ENCODE peak calls at places on chromosomes 11 and 22, in four cellular contexts. V, H, C and A are unnamed samples.

GRCh38 chr11:112320668-112321067 is 60.0 kb upstream of the PLET1 start:
- DNase-seq in V (peak; percentile 88), H (peak; percentile 80), C (peak; percentile 74), A (peak; percentile 87)

GRCh38 chr11:45906965-45907591 is at the start of gene FREY1:
- DNase-seq in V (no peak), H (no peak), C (no peak), A (no peak)

GRCh38 chr11:75667831-75668507 is 869 bp downstream of the MAP6 start:
- DNase-seq in V (peak; percentile 45), H (peak; percentile 78), C (no peak), A (peak; percentile 86)

GRCh38 chr22:19664406-19664805 is 49.9 kb upstream of the SEPTIN5 start:
- DNase-seq in V (no peak), H (no peak), C (no peak), A (no peak)

GRCh38 chr11:92762175-92762574 is 207.3 kb upstream of the MTNR1B start:
- DNase-seq in V (no peak), H (no peak), C (no peak), A (no peak)

GRCh38 chr11:5791165-5791564 is at the start of gene OR52N1:
- DNase-seq in V (no peak), H (no peak), C (no peak), A (no peak)

GRCh38 chr11:72247584-72247983 is 3.6 kb upstream of the PHOX2A start:
- DNase-seq in V (no peak), H (no peak), C (no peak), A (no peak)

GRCh38 chr22:23263651-23264555 is 83.6 kb downstream of the BCR start:
- DNase-seq in V (no peak), H (no peak), C (no peak), A (no peak)

GRCh38 chr11:78940500-78941225 is 366.0 kb upstream of the NARS2 start:
- DNase-seq in V (no peak), H (no peak), C (no peak), A (no peak)

DNA sequence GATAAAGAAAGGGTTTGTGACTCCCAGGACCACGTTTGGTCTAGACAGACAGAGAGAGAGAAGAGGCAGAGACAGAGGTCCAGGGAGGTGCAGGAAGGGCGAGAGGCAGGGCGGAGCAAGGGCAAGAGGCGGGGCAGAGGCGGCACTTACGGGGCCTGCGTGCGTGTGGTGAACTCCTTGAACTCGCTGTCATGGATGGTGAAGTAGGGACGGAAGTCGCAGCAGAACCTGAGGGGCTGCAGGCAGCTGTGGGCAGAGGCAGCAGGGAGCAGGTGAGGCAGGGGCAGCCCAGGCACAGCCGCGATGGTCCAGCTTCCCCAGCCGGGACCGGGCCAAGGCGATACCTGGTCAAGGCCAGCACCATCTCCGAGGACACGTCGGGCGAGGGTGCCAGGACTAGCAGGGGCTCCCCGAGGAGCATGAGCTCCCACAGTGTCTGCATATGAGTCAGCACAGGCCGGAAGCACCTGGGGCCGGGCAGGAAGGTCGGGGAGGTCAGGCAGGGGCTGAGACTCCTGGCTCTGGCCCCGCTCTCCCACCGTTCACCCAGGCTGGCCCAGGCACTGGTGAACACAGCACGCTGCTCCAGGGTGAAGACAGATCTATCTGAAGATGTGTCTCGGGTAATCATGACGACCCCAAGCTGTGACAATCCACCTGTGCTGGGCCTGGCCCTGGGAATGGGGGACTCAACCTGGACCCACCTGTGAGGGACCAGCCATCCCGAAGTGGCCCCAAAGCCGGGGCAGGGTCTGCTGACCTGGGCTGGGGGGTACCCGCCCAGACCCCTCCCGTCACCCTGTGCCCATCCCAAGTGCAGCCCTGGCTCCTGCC is 7.2 kb upstream of the PLXNB2 start:
- DNase-seq in V (no peak), H (no peak), C (peak; percentile 58), A (peak; percentile 84)
- H3K4me3 ChIP-seq in V (no peak overlapping the region), H (no peak overlapping the region), C (no peak overlapping the region), A (no peak overlapping the region)

GRCh38 chr11:123187670-123188507 is 7.2 kb downstream of the CLMP start:
- DNase-seq in V (peak; percentile 71), H (peak; percentile 41), C (no peak), A (no peak)

GRCh38 chr11:123186291-123186690 is 8.8 kb downstream of the CLMP start:
- DNase-seq in V (no peak), H (no peak), C (no peak), A (no peak)

GRCh38 chr11:123187221-123187620 is 7.8 kb downstream of the CLMP start:
- DNase-seq in V (no peak), H (no peak), C (no peak), A (no peak)

GRCh38 chr11:123190504-123190903 is 4.5 kb downstream of the CLMP start:
- DNase-seq in V (no peak), H (no peak), C (no peak), A (no peak)

DNA sequence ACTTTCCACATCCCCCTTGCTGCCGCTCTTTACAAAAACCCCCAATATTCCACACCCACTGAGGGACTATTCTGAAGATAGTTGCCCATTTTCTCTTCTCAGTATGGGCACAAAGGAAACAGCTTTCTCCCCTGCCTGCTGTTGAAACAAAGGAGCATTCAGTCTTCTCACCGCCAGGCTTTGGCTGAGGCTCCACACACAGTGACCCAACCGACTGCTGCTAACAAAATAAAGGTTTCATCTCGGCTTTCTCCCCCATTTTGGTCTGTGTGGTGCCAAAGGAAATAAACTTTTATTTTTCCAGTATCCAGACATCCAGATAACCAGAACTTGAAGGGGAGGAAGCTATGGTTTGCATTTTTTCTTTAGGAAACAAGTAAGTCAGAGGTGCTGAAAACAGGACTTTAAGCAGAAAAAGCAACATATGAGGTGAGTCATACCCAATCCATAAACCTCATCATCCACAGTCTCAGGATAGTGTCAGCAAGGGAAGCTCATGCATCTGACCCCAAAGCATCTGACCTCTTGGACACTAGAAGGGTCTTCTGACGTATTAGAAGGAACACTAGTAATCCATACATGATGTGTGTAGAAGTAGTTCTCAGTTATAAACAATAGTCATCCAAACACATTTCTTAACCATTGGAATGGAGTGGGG is 6.4 kb downstream of the CLMP start:
- DNase-seq in V (peak; percentile 86), H (peak; percentile 63), C (no peak), A (peak; percentile 54)
- H3K4me1 ChIP-seq in V (peaks cover 38% of the 10 kb centered on the region), H (peaks cover 97% of the 10 kb centered on the region), C (no peaks in the 10 kb centered on the region), A (peaks cover 2% of the 10 kb centered on the region)

GRCh38 chr11:67545280-67545679 is 22.0 kb upstream of the CABP2 start:
- DNase-seq in V (no peak), H (no peak), C (peak; percentile 84), A (peak; percentile 81)
- H3K4me3 ChIP-seq in V (no peak overlapping the region), H (no peak overlapping the region), C (no peak overlapping the region), A (no peak overlapping the region)

GRCh38 chr11:134223066-134223465 is 701 bp downstream of the NCAPD3 start:
- DNase-seq in V (no peak), H (no peak), C (no peak), A (no peak)

GRCh38 chr11:134226806-134227325 is 2.4 kb downstream of the VPS26B start:
- DNase-seq in V (no peak), H (no peak), C (no peak), A (no peak)

GRCh38 chr11:134228625-134229024 is 4.2 kb downstream of the VPS26B start:
- DNase-seq in V (peak; percentile 53), H (peak; percentile 54), C (no peak), A (no peak)

GRCh38 chr11:134223836-134224709 is at the start of the genes NCAPD3 and VPS26B:
- DNase-seq in V (peak; percentile 93), H (peak; percentile 99), C (peak; percentile 97), A (peak; percentile 99)

DNA sequence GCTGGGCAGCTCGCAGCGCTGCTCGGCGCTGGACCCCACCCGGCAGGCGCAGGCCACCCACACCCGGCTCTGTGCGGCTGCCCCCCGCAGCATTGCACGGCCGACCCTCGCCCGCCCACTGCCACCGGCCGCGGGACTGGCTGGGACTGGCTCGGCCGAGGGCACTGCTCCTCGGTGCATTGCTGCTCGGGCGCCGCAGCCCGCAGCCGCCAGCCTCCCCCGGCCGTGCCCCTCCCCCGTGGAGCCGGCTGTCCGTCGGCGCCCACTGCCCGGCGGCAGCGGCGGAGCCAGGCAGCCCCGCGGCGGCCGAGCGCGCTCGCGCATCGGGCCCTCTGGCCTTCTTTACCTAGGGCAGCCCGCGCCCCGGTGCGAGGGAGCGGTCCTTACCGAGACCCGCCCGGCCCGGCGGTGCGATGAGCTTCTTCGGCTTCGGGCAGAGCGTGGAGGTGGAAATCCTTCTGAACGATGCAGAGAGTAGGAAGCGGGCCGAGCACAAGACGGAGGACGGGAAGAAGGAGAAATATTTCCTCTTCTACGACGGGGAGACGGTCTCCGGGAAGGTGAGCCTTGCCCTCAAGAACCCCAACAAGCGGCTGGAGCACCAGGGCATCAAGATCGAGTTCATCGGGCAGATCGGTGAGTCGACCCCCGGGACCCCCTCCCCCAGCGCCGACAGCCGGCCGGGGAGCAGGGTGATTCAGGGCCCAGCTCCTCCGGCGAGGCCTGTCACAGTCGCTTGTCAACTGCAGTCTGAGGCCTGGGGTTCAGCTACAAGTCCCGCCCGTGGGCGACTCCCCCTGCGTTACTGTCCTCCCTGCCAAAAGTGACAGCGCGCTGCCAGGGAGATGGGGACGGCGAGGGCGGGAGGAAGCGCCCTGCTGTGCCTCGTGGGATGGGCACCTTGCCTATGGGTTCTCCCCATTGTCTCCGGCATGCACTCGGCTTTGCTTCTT is 515 bp downstream of the VPS26B start:
- DNase-seq in V (peak; percentile 32), H (peak; percentile 68), C (peak; percentile 92), A (peak; percentile 91)
- H3K4me1 ChIP-seq in V (peaks cover 6% of the 10 kb centered on the region), H (peaks cover 30% of the 10 kb centered on the region), C (no peaks in the 10 kb centered on the region), A (peaks cover 12% of the 10 kb centered on the region)

GRCh38 chr22:49450521-49450920 is 377.2 kb downstream of the BRD1 start:
- DNase-seq in V (no peak), H (no peak), C (no peak), A (no peak)

GRCh38 chr22:49449377-49449776 is 378.3 kb downstream of the BRD1 start:
- DNase-seq in V (no peak), H (no peak), C (no peak), A (no peak)

GRCh38 chr22:49451070-49451840 is 376.4 kb downstream of the BRD1 start:
- DNase-seq in V (no peak), H (no peak), C (no peak), A (no peak)

GRCh38 chr22:49448546-49448945 is 379.1 kb downstream of the BRD1 start:
- DNase-seq in V (no peak), H (no peak), C (no peak), A (no peak)

DNA sequence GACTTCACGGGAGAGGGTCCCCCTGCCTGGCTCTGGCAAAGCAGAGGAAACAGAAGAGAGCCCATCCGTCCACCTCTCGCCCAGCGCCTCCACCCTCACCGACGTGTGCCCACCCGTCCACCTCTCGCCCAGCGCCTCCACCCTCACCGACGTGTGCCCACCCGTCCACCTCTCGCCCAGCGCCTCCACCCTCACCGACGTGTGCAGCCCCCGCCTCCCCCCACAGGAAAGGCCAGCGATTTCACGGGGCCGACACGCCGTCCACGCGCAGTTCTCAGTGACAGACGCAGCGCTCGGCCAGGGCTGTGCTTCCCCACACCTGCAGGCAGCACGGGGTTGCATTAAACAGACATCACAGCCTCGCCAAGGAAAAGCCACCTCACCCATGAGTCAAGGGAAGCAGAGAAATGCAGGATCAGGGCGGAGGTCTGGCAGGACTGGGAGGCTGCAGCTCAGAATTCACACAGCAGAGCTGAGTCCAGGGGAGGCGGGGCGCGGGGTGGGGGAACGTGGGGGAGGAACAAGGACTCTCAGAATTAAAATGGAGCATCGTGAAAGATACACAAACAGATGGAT is 377.8 kb downstream of the BRD1 start:
- DNase-seq in V (no peak), H (no peak), C (no peak), A (no peak)
- H3K4me3 ChIP-seq in V (no peak overlapping the region), H (no peak overlapping the region), C (no peak overlapping the region), A (no peak overlapping the region)